ENCODE peak calls at places on chromosomes 11 and 22, in eight cellular contexts. One of them, this sample, is unnamed.

GRCh38 chr11:45379162-45379863 is 93.2 kb upstream of the SYT13 start:
- DNase-seq in uterus: no peak
- DNase-seq in stimulated activated CD4-positive, alpha-beta T cell treated with anti-CD3 and anti-CD28 coated beads, Interleukin-1b, Interleukin-23, amount 100 ng/mL, for 1 hour: no peak
- DNase-seq in T-helper 17 cell: no peak
- DNase-seq in aorta: no peak
- DNase-seq in stimulated activated naive CD4-positive, alpha-beta T cell: no peak
- DNase-seq in CD4-positive, alpha-beta T cell: no peak
- DNase-seq in hepatocyte: no peak
- DNase-seq in this sample: no peak

GRCh38 chr11:29306527-29306926 is 710.3 kb downstream of the KCNA4 start:
- DNase-seq in uterus: no peak
- DNase-seq in stimulated activated CD4-positive, alpha-beta T cell treated with anti-CD3 and anti-CD28 coated beads, Interleukin-1b, Interleukin-23, amount 100 ng/mL, for 1 hour: no peak
- DNase-seq in T-helper 17 cell: no peak
- DNase-seq in aorta: peak; percentile 56
- DNase-seq in stimulated activated naive CD4-positive, alpha-beta T cell: no peak
- DNase-seq in CD4-positive, alpha-beta T cell: no peak
- DNase-seq in hepatocyte: no peak
- DNase-seq in this sample: no peak

GRCh38 chr11:12354750-12355545 is 22.4 kb upstream of the PARVA start:
- DNase-seq in uterus: no peak
- DNase-seq in stimulated activated CD4-positive, alpha-beta T cell treated with anti-CD3 and anti-CD28 coated beads, Interleukin-1b, Interleukin-23, amount 100 ng/mL, for 1 hour: no peak
- DNase-seq in T-helper 17 cell: no peak
- DNase-seq in aorta: no peak
- DNase-seq in stimulated activated naive CD4-positive, alpha-beta T cell: no peak
- DNase-seq in CD4-positive, alpha-beta T cell: no peak
- DNase-seq in hepatocyte: no peak
- DNase-seq in this sample: no peak

GRCh38 chr22:19229600-19229999 is 51.1 kb upstream of the SLC25A1 start:
- DNase-seq in uterus: no peak
- DNase-seq in stimulated activated CD4-positive, alpha-beta T cell treated with anti-CD3 and anti-CD28 coated beads, Interleukin-1b, Interleukin-23, amount 100 ng/mL, for 1 hour: no peak
- DNase-seq in T-helper 17 cell: no peak
- DNase-seq in aorta: no peak
- DNase-seq in stimulated activated naive CD4-positive, alpha-beta T cell: no peak
- DNase-seq in CD4-positive, alpha-beta T cell: no peak
- DNase-seq in hepatocyte: no peak
- DNase-seq in this sample: no peak

GRCh38 chr11:71165771-71166170 is 86.6 kb downstream of the SHANK2 start:
- DNase-seq in uterus: no peak
- DNase-seq in stimulated activated CD4-positive, alpha-beta T cell treated with anti-CD3 and anti-CD28 coated beads, Interleukin-1b, Interleukin-23, amount 100 ng/mL, for 1 hour: no peak
- DNase-seq in T-helper 17 cell: no peak
- DNase-seq in aorta: no peak
- DNase-seq in stimulated activated naive CD4-positive, alpha-beta T cell: no peak
- DNase-seq in CD4-positive, alpha-beta T cell: no peak
- DNase-seq in hepatocyte: no peak
- DNase-seq in this sample: no peak

GRCh38 chr22:35540600-35541253 is at the start of gene RASD2:
- DNase-seq in uterus: peak; percentile 60
- DNase-seq in stimulated activated CD4-positive, alpha-beta T cell treated with anti-CD3 and anti-CD28 coated beads, Interleukin-1b, Interleukin-23, amount 100 ng/mL, for 1 hour: peak; percentile 21
- DNase-seq in T-helper 17 cell: no peak
- DNase-seq in aorta: peak; percentile 60
- DNase-seq in stimulated activated naive CD4-positive, alpha-beta T cell: peak; percentile 56
- DNase-seq in CD4-positive, alpha-beta T cell: peak; percentile 7
- DNase-seq in hepatocyte: peak; percentile 60
- DNase-seq in this sample: peak; percentile 28

GRCh38 chr11:72321381-72321996 is 77.5 kb upstream of the PHOX2A start:
- DNase-seq in uterus: no peak
- DNase-seq in stimulated activated CD4-positive, alpha-beta T cell treated with anti-CD3 and anti-CD28 coated beads, Interleukin-1b, Interleukin-23, amount 100 ng/mL, for 1 hour: no peak
- DNase-seq in T-helper 17 cell: no peak
- DNase-seq in aorta: no peak
- DNase-seq in stimulated activated naive CD4-positive, alpha-beta T cell: no peak
- DNase-seq in CD4-positive, alpha-beta T cell: no peak
- DNase-seq in hepatocyte: no peak
- DNase-seq in this sample: no peak

GRCh38 chr22:23431337-23432072 is 148.6 kb downstream of the IGLL1 start:
- DNase-seq in uterus: no peak
- DNase-seq in stimulated activated CD4-positive, alpha-beta T cell treated with anti-CD3 and anti-CD28 coated beads, Interleukin-1b, Interleukin-23, amount 100 ng/mL, for 1 hour: no peak
- DNase-seq in T-helper 17 cell: no peak
- DNase-seq in aorta: no peak
- DNase-seq in stimulated activated naive CD4-positive, alpha-beta T cell: no peak
- DNase-seq in CD4-positive, alpha-beta T cell: no peak
- DNase-seq in hepatocyte: peak; percentile 68
- DNase-seq in this sample: no peak

GRCh38 chr11:13119928-13120520 is 110.9 kb downstream of the RASSF10 start:
- DNase-seq in uterus: no peak
- DNase-seq in stimulated activated CD4-positive, alpha-beta T cell treated with anti-CD3 and anti-CD28 coated beads, Interleukin-1b, Interleukin-23, amount 100 ng/mL, for 1 hour: no peak
- DNase-seq in T-helper 17 cell: no peak
- DNase-seq in aorta: no peak
- DNase-seq in stimulated activated naive CD4-positive, alpha-beta T cell: no peak
- DNase-seq in CD4-positive, alpha-beta T cell: no peak
- DNase-seq in hepatocyte: no peak
- DNase-seq in this sample: no peak

GRCh38 chr11:62048101-62048500 is 75.7 kb upstream of the INCENP start:
- DNase-seq in uterus: no peak
- DNase-seq in stimulated activated CD4-positive, alpha-beta T cell treated with anti-CD3 and anti-CD28 coated beads, Interleukin-1b, Interleukin-23, amount 100 ng/mL, for 1 hour: no peak
- DNase-seq in T-helper 17 cell: no peak
- DNase-seq in aorta: no peak
- DNase-seq in stimulated activated naive CD4-positive, alpha-beta T cell: no peak
- DNase-seq in CD4-positive, alpha-beta T cell: no peak
- DNase-seq in hepatocyte: peak; percentile 32
- DNase-seq in this sample: no peak

GRCh38 chr11:112605093-112605666 is 344.5 kb upstream of the PLET1 start:
- DNase-seq in uterus: no peak
- DNase-seq in stimulated activated CD4-positive, alpha-beta T cell treated with anti-CD3 and anti-CD28 coated beads, Interleukin-1b, Interleukin-23, amount 100 ng/mL, for 1 hour: no peak
- DNase-seq in T-helper 17 cell: no peak
- DNase-seq in aorta: no peak
- DNase-seq in stimulated activated naive CD4-positive, alpha-beta T cell: no peak
- DNase-seq in CD4-positive, alpha-beta T cell: no peak
- DNase-seq in hepatocyte: no peak
- DNase-seq in this sample: no peak

GRCh38 chr11:12019337-12019736 is 10.9 kb upstream of the DKK3 start:
- DNase-seq in uterus: no peak
- DNase-seq in stimulated activated CD4-positive, alpha-beta T cell treated with anti-CD3 and anti-CD28 coated beads, Interleukin-1b, Interleukin-23, amount 100 ng/mL, for 1 hour: no peak
- DNase-seq in T-helper 17 cell: no peak
- DNase-seq in aorta: no peak
- DNase-seq in stimulated activated naive CD4-positive, alpha-beta T cell: no peak
- DNase-seq in CD4-positive, alpha-beta T cell: no peak
- DNase-seq in hepatocyte: peak; percentile 47
- DNase-seq in this sample: no peak

GRCh38 chr11:97982512-97982911 is 1038.2 kb upstream of the CNTN5 start:
- DNase-seq in uterus: no peak
- DNase-seq in stimulated activated CD4-positive, alpha-beta T cell treated with anti-CD3 and anti-CD28 coated beads, Interleukin-1b, Interleukin-23, amount 100 ng/mL, for 1 hour: no peak
- DNase-seq in T-helper 17 cell: no peak
- DNase-seq in aorta: no peak
- DNase-seq in stimulated activated naive CD4-positive, alpha-beta T cell: no peak
- DNase-seq in CD4-positive, alpha-beta T cell: no peak
- DNase-seq in hepatocyte: no peak
- DNase-seq in this sample: no peak

GRCh38 chr22:49289822-49290221 is 537.9 kb downstream of the BRD1 start:
- DNase-seq in uterus: no peak
- DNase-seq in stimulated activated CD4-positive, alpha-beta T cell treated with anti-CD3 and anti-CD28 coated beads, Interleukin-1b, Interleukin-23, amount 100 ng/mL, for 1 hour: no peak
- DNase-seq in T-helper 17 cell: no peak
- DNase-seq in aorta: no peak
- DNase-seq in stimulated activated naive CD4-positive, alpha-beta T cell: no peak
- DNase-seq in CD4-positive, alpha-beta T cell: no peak
- DNase-seq in hepatocyte: no peak
- DNase-seq in this sample: no peak

GRCh38 chr11:67606150-67606476 is 623 bp upstream of the NDUFV1 start:
- DNase-seq in uterus: no peak
- DNase-seq in stimulated activated CD4-positive, alpha-beta T cell treated with anti-CD3 and anti-CD28 coated beads, Interleukin-1b, Interleukin-23, amount 100 ng/mL, for 1 hour: no peak
- DNase-seq in T-helper 17 cell: no peak
- DNase-seq in aorta: peak; percentile 49
- DNase-seq in stimulated activated naive CD4-positive, alpha-beta T cell: no peak
- DNase-seq in CD4-positive, alpha-beta T cell: no peak
- DNase-seq in hepatocyte: peak; percentile 46
- DNase-seq in this sample: no peak

GRCh38 chr11:124717786-124718634 is 21.7 kb upstream of the NRGN start:
- DNase-seq in uterus: peak; percentile 27
- DNase-seq in stimulated activated CD4-positive, alpha-beta T cell treated with anti-CD3 and anti-CD28 coated beads, Interleukin-1b, Interleukin-23, amount 100 ng/mL, for 1 hour: no peak
- DNase-seq in T-helper 17 cell: no peak
- DNase-seq in aorta: peak; percentile 64
- DNase-seq in stimulated activated naive CD4-positive, alpha-beta T cell: peak; percentile 21
- DNase-seq in CD4-positive, alpha-beta T cell: no peak
- DNase-seq in hepatocyte: peak; percentile 15
- DNase-seq in this sample: no peak

GRCh38 chr11:124987096-124987495 is 33.1 kb downstream of the CCDC15 start:
- DNase-seq in uterus: no peak
- DNase-seq in stimulated activated CD4-positive, alpha-beta T cell treated with anti-CD3 and anti-CD28 coated beads, Interleukin-1b, Interleukin-23, amount 100 ng/mL, for 1 hour: no peak
- DNase-seq in T-helper 17 cell: no peak
- DNase-seq in aorta: no peak
- DNase-seq in stimulated activated naive CD4-positive, alpha-beta T cell: no peak
- DNase-seq in CD4-positive, alpha-beta T cell: no peak
- DNase-seq in hepatocyte: no peak
- DNase-seq in this sample: no peak

GRCh38 chr11:43278302-43278956 is 33.4 kb upstream of the API5 start:
- DNase-seq in uterus: no peak
- DNase-seq in stimulated activated CD4-positive, alpha-beta T cell treated with anti-CD3 and anti-CD28 coated beads, Interleukin-1b, Interleukin-23, amount 100 ng/mL, for 1 hour: no peak
- DNase-seq in T-helper 17 cell: no peak
- DNase-seq in aorta: no peak
- DNase-seq in stimulated activated naive CD4-positive, alpha-beta T cell: no peak
- DNase-seq in CD4-positive, alpha-beta T cell: no peak
- DNase-seq in hepatocyte: peak; percentile 45
- DNase-seq in this sample: no peak

GRCh38 chr22:38196791-38197429 is 4.9 kb upstream of the MAFF start:
- DNase-seq in uterus: no peak
- DNase-seq in stimulated activated CD4-positive, alpha-beta T cell treated with anti-CD3 and anti-CD28 coated beads, Interleukin-1b, Interleukin-23, amount 100 ng/mL, for 1 hour: no peak
- DNase-seq in T-helper 17 cell: no peak
- DNase-seq in aorta: no peak
- DNase-seq in stimulated activated naive CD4-positive, alpha-beta T cell: no peak
- DNase-seq in CD4-positive, alpha-beta T cell: no peak
- DNase-seq in hepatocyte: no peak
- DNase-seq in this sample: no peak

GRCh38 chr11:59755701-59756495 is 722 bp downstream of the STX3 start:
- DNase-seq in uterus: peak; percentile 83
- DNase-seq in stimulated activated CD4-positive, alpha-beta T cell treated with anti-CD3 and anti-CD28 coated beads, Interleukin-1b, Interleukin-23, amount 100 ng/mL, for 1 hour: peak; percentile 12
- DNase-seq in T-helper 17 cell: no peak
- DNase-seq in aorta: peak; percentile 91
- DNase-seq in stimulated activated naive CD4-positive, alpha-beta T cell: peak; percentile 36
- DNase-seq in CD4-positive, alpha-beta T cell: peak; percentile 47
- DNase-seq in hepatocyte: peak; percentile 88
- DNase-seq in this sample: peak; percentile 14

GRCh38 chr22:42644422-42645340 is 4.3 kb upstream of the ATP5MGL start:
- DNase-seq in uterus: no peak
- DNase-seq in stimulated activated CD4-positive, alpha-beta T cell treated with anti-CD3 and anti-CD28 coated beads, Interleukin-1b, Interleukin-23, amount 100 ng/mL, for 1 hour: no peak
- DNase-seq in T-helper 17 cell: no peak
- DNase-seq in aorta: peak; percentile 78
- DNase-seq in stimulated activated naive CD4-positive, alpha-beta T cell: no peak
- DNase-seq in CD4-positive, alpha-beta T cell: no peak
- DNase-seq in hepatocyte: peak; percentile 52
- DNase-seq in this sample: no peak

GRCh38 chr11:69472766-69473519 is 8.5 kb upstream of the LINC01488 start:
- DNase-seq in uterus: no peak
- DNase-seq in stimulated activated CD4-positive, alpha-beta T cell treated with anti-CD3 and anti-CD28 coated beads, Interleukin-1b, Interleukin-23, amount 100 ng/mL, for 1 hour: no peak
- DNase-seq in T-helper 17 cell: no peak
- DNase-seq in aorta: peak; percentile 16
- DNase-seq in stimulated activated naive CD4-positive, alpha-beta T cell: no peak
- DNase-seq in CD4-positive, alpha-beta T cell: no peak
- DNase-seq in hepatocyte: no peak
- DNase-seq in this sample: no peak

GRCh38 chr11:13695886-13696285 is 27.4 kb downstream of the FAR1 start:
- DNase-seq in uterus: no peak
- DNase-seq in stimulated activated CD4-positive, alpha-beta T cell treated with anti-CD3 and anti-CD28 coated beads, Interleukin-1b, Interleukin-23, amount 100 ng/mL, for 1 hour: no peak
- DNase-seq in T-helper 17 cell: no peak
- DNase-seq in aorta: no peak
- DNase-seq in stimulated activated naive CD4-positive, alpha-beta T cell: no peak
- DNase-seq in CD4-positive, alpha-beta T cell: no peak
- DNase-seq in hepatocyte: no peak
- DNase-seq in this sample: no peak

GRCh38 chr11:87722756-87723599 is 452.3 kb downstream of the RAB38 start:
- DNase-seq in uterus: no peak
- DNase-seq in stimulated activated CD4-positive, alpha-beta T cell treated with anti-CD3 and anti-CD28 coated beads, Interleukin-1b, Interleukin-23, amount 100 ng/mL, for 1 hour: no peak
- DNase-seq in T-helper 17 cell: no peak
- DNase-seq in aorta: no peak
- DNase-seq in stimulated activated naive CD4-positive, alpha-beta T cell: no peak
- DNase-seq in CD4-positive, alpha-beta T cell: no peak
- DNase-seq in hepatocyte: peak; percentile 38
- DNase-seq in this sample: no peak

GRCh38 chr22:33381531-33382406 is 323.6 kb upstream of the SYN3 start:
- DNase-seq in uterus: no peak
- DNase-seq in stimulated activated CD4-positive, alpha-beta T cell treated with anti-CD3 and anti-CD28 coated beads, Interleukin-1b, Interleukin-23, amount 100 ng/mL, for 1 hour: no peak
- DNase-seq in T-helper 17 cell: no peak
- DNase-seq in aorta: no peak
- DNase-seq in stimulated activated naive CD4-positive, alpha-beta T cell: no peak
- DNase-seq in CD4-positive, alpha-beta T cell: no peak
- DNase-seq in hepatocyte: no peak
- DNase-seq in this sample: no peak

GRCh38 chr11:6388747-6389146 is 1.5 kb upstream of the SMPD1 start:
- DNase-seq in uterus: no peak
- DNase-seq in stimulated activated CD4-positive, alpha-beta T cell treated with anti-CD3 and anti-CD28 coated beads, Interleukin-1b, Interleukin-23, amount 100 ng/mL, for 1 hour: no peak
- DNase-seq in T-helper 17 cell: no peak
- DNase-seq in aorta: no peak
- DNase-seq in stimulated activated naive CD4-positive, alpha-beta T cell: no peak
- DNase-seq in CD4-positive, alpha-beta T cell: no peak
- DNase-seq in hepatocyte: no peak
- DNase-seq in this sample: no peak

GRCh38 chr11:87560352-87560751 is 522.6 kb downstream of the TMEM135 start:
- DNase-seq in uterus: no peak
- DNase-seq in stimulated activated CD4-positive, alpha-beta T cell treated with anti-CD3 and anti-CD28 coated beads, Interleukin-1b, Interleukin-23, amount 100 ng/mL, for 1 hour: no peak
- DNase-seq in T-helper 17 cell: no peak
- DNase-seq in aorta: no peak
- DNase-seq in stimulated activated naive CD4-positive, alpha-beta T cell: no peak
- DNase-seq in CD4-positive, alpha-beta T cell: no peak
- DNase-seq in hepatocyte: no peak
- DNase-seq in this sample: no peak

This sample was measured in central memory CD8-positive, alpha-beta T cell.